ENCODE peak calls at places on chromosome 18, in ten cellular contexts. I, X, L, N, Z, D, W, F, O and G are unnamed samples.

GRCh38 chr18:58583569-58583968 is 45.3 kb downstream of the ALPK2 start:
- DNase-seq in I (no peak), X (no peak), L (no peak), N (no peak), Z (no peak), D (no peak), W (peak), F (no peak), O (no peak), G (no peak)

GRCh38 chr18:46727177-46727576 is 29.7 kb downstream of the ST8SIA5 start:
- DNase-seq in I (no peak), X (no peak), L (no peak), N (no peak), Z (no peak), D (no peak), W (no peak), F (no peak), O (no peak), G (peak)

GRCh38 chr18:8489761-8490160 is 119.5 kb upstream of the RAB12 start:
- DNase-seq in I (no peak), X (no peak), L (no peak), N (no peak), Z (no peak), D (no peak), W (no peak), F (no peak), O (no peak), G (no peak)

GRCh38 chr18:68431111-68431921 is 283.6 kb downstream of the TMX3 start:
- DNase-seq in I (no peak), X (no peak), L (no peak), N (no peak), Z (no peak), D (no peak), W (peak), F (no peak), O (peak), G (no peak)

GRCh38 chr18:33676593-33676992 is 98.6 kb downstream of the ASXL3 start:
- DNase-seq in I (no peak), X (no peak), L (no peak), N (no peak), Z (no peak), D (no peak), W (no peak), F (no peak), O (no peak), G (no peak)

GRCh38 chr18:80191907-80192652 is 55.2 kb downstream of the PARD6G start:
- DNase-seq in I (no peak), X (no peak), L (peak), N (no peak), Z (peak), D (peak), W (no peak), F (peak), O (no peak), G (no peak)

GRCh38 chr18:58161659-58162058 is 117.6 kb downstream of the NEDD4L start:
- DNase-seq in I (no peak), X (no peak), L (no peak), N (peak), Z (no peak), D (peak), W (peak), F (no peak), O (no peak), G (no peak)

GRCh38 chr18:77065221-77065981 is 67.2 kb downstream of the MBP start:
- DNase-seq in I (peak), X (peak), L (no peak), N (no peak), Z (no peak), D (no peak), W (peak), F (no peak), O (peak), G (no peak)

GRCh38 chr18:32040936-32041335 is 22.3 kb downstream of the RNF125 start:
- DNase-seq in I (no peak), X (peak), L (no peak), N (no peak), Z (no peak), D (no peak), W (no peak), F (no peak), O (no peak), G (no peak)

GRCh38 chr18:25349926-25350560 is 1.9 kb downstream of the ZNF521 start:
- DNase-seq in I (peak), X (peak), L (no peak), N (no peak), Z (peak), D (peak), W (no peak), F (peak), O (peak), G (peak)

GRCh38 chr18:70232251-70232650 is 26.8 kb upstream of the RTTN start:
- DNase-seq in I (no peak), X (no peak), L (no peak), N (no peak), Z (no peak), D (no peak), W (no peak), F (no peak), O (no peak), G (no peak)

GRCh38 chr18:40534748-40535147 is 1420.3 kb upstream of the PIK3C3 start:
- DNase-seq in I (no peak), X (no peak), L (no peak), N (no peak), Z (no peak), D (no peak), W (no peak), F (no peak), O (peak), G (no peak)

GRCh38 chr18:75130591-75131274 is 78.2 kb downstream of the PTGR3 start:
- DNase-seq in I (no peak), X (no peak), L (no peak), N (no peak), Z (no peak), D (peak), W (no peak), F (peak), O (no peak), G (peak)

GRCh38 chr18:9968081-9968848 is 54.4 kb downstream of the VAPA start:
- DNase-seq in I (no peak), X (no peak), L (no peak), N (no peak), Z (no peak), D (peak), W (peak), F (no peak), O (no peak), G (no peak)

GRCh38 chr18:44866103-44866502 is 185.4 kb downstream of the SETBP1 start:
- DNase-seq in I (no peak), X (no peak), L (no peak), N (no peak), Z (no peak), D (no peak), W (no peak), F (no peak), O (no peak), G (no peak)

GRCh38 chr18:3758531-3758930 is 308.6 kb downstream of the TGIF1 start:
- DNase-seq in I (no peak), X (no peak), L (no peak), N (peak), Z (no peak), D (no peak), W (peak), F (no peak), O (peak), G (no peak)

GRCh38 chr18:38750786-38751185 is 1185.2 kb upstream of the CELF4 start:
- DNase-seq in I (no peak), X (no peak), L (no peak), N (no peak), Z (no peak), D (no peak), W (no peak), F (no peak), O (no peak), G (no peak)

GRCh38 chr18:77140439-77141109 is 8.0 kb upstream of the MBP start:
- DNase-seq in I (peak), X (no peak), L (no peak), N (no peak), Z (no peak), D (no peak), W (no peak), F (no peak), O (no peak), G (no peak)

GRCh38 chr18:28794459-28795245 is 617.7 kb upstream of the CDH2 start:
- DNase-seq in I (no peak), X (no peak), L (no peak), N (no peak), Z (no peak), D (no peak), W (peak), F (no peak), O (no peak), G (no peak)

GRCh38 chr18:13313006-13313661 is 94.6 kb downstream of the LDLRAD4 start:
- DNase-seq in I (no peak), X (no peak), L (no peak), N (no peak), Z (no peak), D (no peak), W (no peak), F (no peak), O (no peak), G (no peak)

GRCh38 chr18:54220406-54220805 is 4.1 kb downstream of the MBD2 start:
- DNase-seq in I (no peak), X (no peak), L (no peak), N (no peak), Z (no peak), D (no peak), W (no peak), F (no peak), O (no peak), G (no peak)

GRCh38 chr18:57533399-57533884 is 53.1 kb downstream of the FECH start:
- DNase-seq in I (peak), X (no peak), L (no peak), N (no peak), Z (no peak), D (peak), W (no peak), F (no peak), O (no peak), G (no peak)

GRCh38 chr18:46278481-46279465 is 174.6 kb downstream of the HAUS1 start:
- DNase-seq in I (no peak), X (no peak), L (no peak), N (no peak), Z (no peak), D (no peak), W (peak), F (no peak), O (peak), G (no peak)

GRCh38 chr18:24075731-24076130 is 61.2 kb downstream of the TTC39C start:
- DNase-seq in I (no peak), X (no peak), L (no peak), N (no peak), Z (no peak), D (no peak), W (no peak), F (no peak), O (peak), G (no peak)

GRCh38 chr18:7438631-7439030 is 128.5 kb upstream of the PTPRM start:
- DNase-seq in I (no peak), X (no peak), L (no peak), N (no peak), Z (no peak), D (no peak), W (no peak), F (no peak), O (no peak), G (no peak)

GRCh38 chr18:70659026-70659726 is 370.3 kb downstream of the SOCS6 start:
- DNase-seq in I (peak), X (no peak), L (no peak), N (no peak), Z (no peak), D (no peak), W (no peak), F (no peak), O (no peak), G (no peak)

GRCh38 chr18:13400636-13401315 is 182.2 kb downstream of the LDLRAD4 start:
- DNase-seq in I (no peak), X (no peak), L (no peak), N (no peak), Z (no peak), D (no peak), W (no peak), F (no peak), O (no peak), G (no peak)

GRCh38 chr18:10230072-10230471 is 224.4 kb upstream of the APCDD1 start:
- DNase-seq in I (no peak), X (no peak), L (no peak), N (peak), Z (no peak), D (no peak), W (peak), F (no peak), O (peak), G (no peak)

GRCh38 chr18:28650860-28651259 is 473.9 kb upstream of the CDH2 start:
- DNase-seq in I (no peak), X (no peak), L (no peak), N (no peak), Z (no peak), D (no peak), W (no peak), F (no peak), O (no peak), G (no peak)

GRCh38 chr18:48622911-48623431 is 84.1 kb downstream of the CTIF start:
- DNase-seq in I (no peak), X (peak), L (no peak), N (no peak), Z (no peak), D (peak), W (peak), F (no peak), O (no peak), G (no peak)

GRCh38 chr18:3688682-3689081 is 238.7 kb downstream of the TGIF1 start:
- DNase-seq in I (no peak), X (no peak), L (no peak), N (no peak), Z (no peak), D (no peak), W (peak), F (no peak), O (peak), G (no peak)

GRCh38 chr18:46772396-46772795 is 15.5 kb upstream of the ST8SIA5 start:
- DNase-seq in I (no peak), X (no peak), L (no peak), N (no peak), Z (no peak), D (peak), W (no peak), F (no peak), O (no peak), G (no peak)